ENCODE peak calls at places on chromosomes 7 and 10, in nine cellular contexts. One of them, this sample, is unnamed.

GRCh38 chr7:707296-708000 is 19.1 kb upstream of the DNAAF5 start:
- DNase-seq in A549: no peak
- DNase-seq in H1: no peak
- DNase-seq in NB4: no peak
- DNase-seq in K562: no peak
- DNase-seq in HepG2: no peak
- DNase-seq in WTC11: no peak
- DNase-seq in HCT116: no peak
- DNase-seq in GM12878: no peak
- DNase-seq in this sample: no peak

GRCh38 chr7:112546723-112547513 is 66.1 kb downstream of the LSMEM1 start:
- DNase-seq in A549: no peak
- DNase-seq in H1: peak
- DNase-seq in NB4: peak
- DNase-seq in K562: no peak
- DNase-seq in HepG2: peak
- DNase-seq in WTC11: peak
- DNase-seq in HCT116: no peak
- DNase-seq in GM12878: no peak
- DNase-seq in this sample: no peak

GRCh38 chr7:159023216-159023615 is 121.5 kb downstream of the VIPR2 start:
- DNase-seq in A549: no peak
- DNase-seq in H1: no peak
- DNase-seq in NB4: no peak
- DNase-seq in K562: no peak
- DNase-seq in HepG2: no peak
- DNase-seq in WTC11: no peak
- DNase-seq in HCT116: no peak
- DNase-seq in GM12878: no peak
- DNase-seq in this sample: no peak

GRCh38 chr7:82428186-82428961 is 15.2 kb downstream of the CACNA2D1 start:
- DNase-seq in A549: no peak
- DNase-seq in H1: no peak
- DNase-seq in NB4: no peak
- DNase-seq in K562: no peak
- DNase-seq in HepG2: no peak
- DNase-seq in WTC11: no peak
- DNase-seq in HCT116: no peak
- DNase-seq in GM12878: no peak
- DNase-seq in this sample: peak

GRCh38 chr7:17663056-17663675 is 277.1 kb downstream of the SNX13 start:
- DNase-seq in A549: no peak
- DNase-seq in H1: no peak
- DNase-seq in NB4: no peak
- DNase-seq in K562: no peak
- DNase-seq in HepG2: no peak
- DNase-seq in WTC11: no peak
- DNase-seq in HCT116: no peak
- DNase-seq in GM12878: no peak
- DNase-seq in this sample: no peak

GRCh38 chr7:913736-914520 is 37.6 kb downstream of the GET4 start:
- DNase-seq in A549: no peak
- DNase-seq in H1: no peak
- DNase-seq in NB4: no peak
- DNase-seq in K562: no peak
- DNase-seq in HepG2: no peak
- DNase-seq in WTC11: no peak
- DNase-seq in HCT116: no peak
- DNase-seq in GM12878: no peak
- DNase-seq in this sample: no peak

GRCh38 chr10:14945097-14945496 is 8.8 kb downstream of the DCLRE1C start:
- DNase-seq in A549: no peak
- DNase-seq in H1: no peak
- DNase-seq in NB4: no peak
- DNase-seq in K562: no peak
- DNase-seq in HepG2: no peak
- DNase-seq in WTC11: no peak
- DNase-seq in HCT116: no peak
- DNase-seq in GM12878: no peak
- DNase-seq in this sample: no peak

GRCh38 chr7:124033093-124033806 is 383 bp upstream of the TMEM229A start:
- DNase-seq in A549: no peak
- DNase-seq in H1: no peak
- DNase-seq in NB4: no peak
- DNase-seq in K562: no peak
- DNase-seq in HepG2: no peak
- DNase-seq in WTC11: peak
- DNase-seq in HCT116: no peak
- DNase-seq in GM12878: no peak
- DNase-seq in this sample: no peak

GRCh38 chr7:85094046-85094720 is 92.7 kb downstream of the SEMA3D start:
- DNase-seq in A549: no peak
- DNase-seq in H1: no peak
- DNase-seq in NB4: no peak
- DNase-seq in K562: no peak
- DNase-seq in HepG2: no peak
- DNase-seq in WTC11: no peak
- DNase-seq in HCT116: no peak
- DNase-seq in GM12878: no peak
- DNase-seq in this sample: no peak

DNA sequence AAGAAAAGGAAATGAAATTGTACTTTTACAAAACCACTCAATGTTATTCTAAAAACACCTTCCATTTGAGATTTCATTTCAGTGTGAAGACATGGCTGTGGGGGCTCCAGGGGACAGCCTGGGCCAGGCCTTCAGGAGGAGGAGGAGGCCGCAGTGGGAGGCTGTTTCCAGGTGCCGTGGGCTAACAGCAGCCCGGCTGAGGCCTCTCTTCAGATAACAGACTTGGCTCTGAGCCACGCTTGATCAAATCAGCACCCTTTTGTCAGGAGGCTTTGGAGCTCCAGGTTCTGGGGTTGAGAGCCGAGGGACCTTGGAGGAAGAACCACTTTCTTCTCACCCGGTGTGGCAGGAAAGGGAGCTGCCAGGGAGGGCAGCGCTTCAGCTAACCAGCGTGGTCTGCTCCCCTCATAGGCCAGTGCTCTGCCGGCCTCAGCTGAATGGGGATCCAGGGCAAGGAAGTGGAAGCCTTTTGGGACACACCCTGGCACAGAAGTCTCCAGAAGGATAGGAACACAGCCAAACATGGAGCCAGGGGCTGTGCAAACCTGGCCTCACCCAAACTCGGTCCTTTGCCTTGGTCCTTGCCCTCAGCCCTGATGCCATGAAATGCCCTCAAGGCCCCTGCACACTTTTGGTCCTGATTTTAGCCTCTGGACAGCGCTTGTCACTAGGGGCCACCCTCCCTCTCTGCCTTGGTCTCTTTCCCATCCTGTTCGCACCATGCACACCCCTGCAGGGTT is 23.5 kb upstream of the CHST15 start:
- DNase-seq in A549: no peak
- DNase-seq in H1: no peak
- DNase-seq in NB4: no peak
- DNase-seq in K562: no peak
- DNase-seq in HepG2: no peak
- DNase-seq in WTC11: no peak
- DNase-seq in HCT116: no peak
- DNase-seq in GM12878: no peak
- DNase-seq in this sample: no peak
- TF ChIP-seq MAX in A549: no peak
- TF ChIP-seq MAX in H1: no peak
- TF ChIP-seq MAX in NB4: no peak
- TF ChIP-seq MAX in K562: no peak
- TF ChIP-seq MAX in HepG2: no peak
- TF ChIP-seq MAX in WTC11: no peak
- TF ChIP-seq MAX in HCT116: no peak
- TF ChIP-seq MAX in GM12878: no peak
- TF ChIP-seq MAX in this sample: no peak

GRCh38 chr7:13077466-13077865 is 390.0 kb downstream of the ARL4A start:
- DNase-seq in A549: no peak
- DNase-seq in H1: no peak
- DNase-seq in NB4: no peak
- DNase-seq in K562: no peak
- DNase-seq in HepG2: no peak
- DNase-seq in WTC11: no peak
- DNase-seq in HCT116: no peak
- DNase-seq in GM12878: no peak
- DNase-seq in this sample: peak
- TF ChIP-seq MAX in A549: no peak
- TF ChIP-seq MAX in H1: no peak
- TF ChIP-seq MAX in NB4: no peak
- TF ChIP-seq MAX in K562: no peak
- TF ChIP-seq MAX in HepG2: no peak
- TF ChIP-seq MAX in WTC11: no peak
- TF ChIP-seq MAX in HCT116: no peak
- TF ChIP-seq MAX in GM12878: no peak
- TF ChIP-seq MAX in this sample: no peak

GRCh38 chr10:16987129-16987670 is 142.4 kb downstream of the CUBN start:
- DNase-seq in A549: no peak
- DNase-seq in H1: no peak
- DNase-seq in NB4: no peak
- DNase-seq in K562: no peak
- DNase-seq in HepG2: no peak
- DNase-seq in WTC11: no peak
- DNase-seq in HCT116: no peak
- DNase-seq in GM12878: no peak
- DNase-seq in this sample: peak
- TF ChIP-seq MAX in A549: no peak
- TF ChIP-seq MAX in H1: no peak
- TF ChIP-seq MAX in NB4: no peak
- TF ChIP-seq MAX in K562: no peak
- TF ChIP-seq MAX in HepG2: no peak
- TF ChIP-seq MAX in WTC11: no peak
- TF ChIP-seq MAX in HCT116: no peak
- TF ChIP-seq MAX in GM12878: no peak
- TF ChIP-seq MAX in this sample: no peak

GRCh38 chr10:130128922-130129321 is 7.3 kb upstream of the GLRX3 start:
- DNase-seq in A549: no peak
- DNase-seq in H1: no peak
- DNase-seq in NB4: no peak
- DNase-seq in K562: no peak
- DNase-seq in HepG2: no peak
- DNase-seq in WTC11: peak
- DNase-seq in HCT116: no peak
- DNase-seq in GM12878: no peak
- DNase-seq in this sample: no peak

DNA sequence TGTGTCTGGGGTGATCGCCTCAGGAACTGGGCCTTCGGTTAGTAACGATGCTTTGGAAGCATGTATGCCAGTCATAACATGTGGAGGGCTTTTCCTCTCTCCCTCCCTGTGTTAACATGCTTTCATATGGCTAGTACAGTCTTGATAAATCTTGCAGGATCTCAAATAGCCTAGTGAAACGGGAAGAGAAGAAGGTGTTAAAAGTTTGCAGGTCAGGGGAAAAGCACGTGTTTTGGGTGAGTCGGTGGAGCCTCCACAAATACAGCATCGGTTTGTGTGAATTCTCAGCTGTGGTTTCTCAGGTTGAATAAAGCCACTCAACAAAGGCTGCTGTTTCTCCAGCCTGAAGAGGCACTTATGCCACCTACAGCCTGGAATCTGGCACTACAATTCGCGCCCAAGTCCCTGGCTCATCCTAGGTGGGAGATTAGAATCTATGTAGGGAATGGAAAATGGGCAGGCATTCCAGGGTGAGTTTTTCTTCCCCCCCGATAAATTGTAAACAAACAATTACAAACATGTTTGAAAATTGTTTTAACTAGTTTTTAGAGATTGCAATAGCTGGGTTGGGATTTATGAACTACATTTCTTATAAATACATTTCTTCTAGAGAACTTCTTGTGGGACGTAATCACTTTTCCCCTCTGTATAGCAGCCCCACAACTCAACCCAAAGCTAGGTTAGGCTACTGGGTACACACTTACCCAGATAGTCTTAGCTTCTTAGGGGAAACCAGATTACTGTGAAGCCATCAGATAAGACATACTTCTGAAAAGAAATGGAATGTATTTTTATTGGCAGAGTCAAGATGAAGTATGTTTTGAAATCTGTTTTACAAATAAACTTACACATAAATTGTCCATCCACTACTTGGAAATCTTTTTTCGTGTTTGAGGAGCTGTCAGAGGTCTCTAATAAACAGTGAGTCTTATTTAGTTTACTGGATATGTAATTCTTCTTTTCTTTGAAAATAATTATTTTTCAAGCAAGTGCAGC is 8.3 kb upstream of the GLRX3 start:
- DNase-seq in A549: peak
- DNase-seq in H1: no peak
- DNase-seq in NB4: peak
- DNase-seq in K562: peak
- DNase-seq in HepG2: peak
- DNase-seq in WTC11: peak
- DNase-seq in HCT116: no peak
- DNase-seq in GM12878: peak
- DNase-seq in this sample: peak
- TF ChIP-seq MAX in A549: no peak
- TF ChIP-seq MAX in H1: peak
- TF ChIP-seq MAX in NB4: peak
- TF ChIP-seq MAX in K562: no peak
- TF ChIP-seq MAX in HepG2: peak
- TF ChIP-seq MAX in WTC11: peak
- TF ChIP-seq MAX in HCT116: no peak
- TF ChIP-seq MAX in GM12878: peak
- TF ChIP-seq MAX in this sample: peak

GRCh38 chr10:43942096-43942885 is 293.6 kb upstream of the ZNF32 start:
- DNase-seq in A549: no peak
- DNase-seq in H1: no peak
- DNase-seq in NB4: no peak
- DNase-seq in K562: no peak
- DNase-seq in HepG2: no peak
- DNase-seq in WTC11: no peak
- DNase-seq in HCT116: no peak
- DNase-seq in GM12878: no peak
- DNase-seq in this sample: no peak
- TF ChIP-seq MAX in A549: no peak
- TF ChIP-seq MAX in H1: no peak
- TF ChIP-seq MAX in NB4: no peak
- TF ChIP-seq MAX in K562: no peak
- TF ChIP-seq MAX in HepG2: no peak
- TF ChIP-seq MAX in WTC11: no peak
- TF ChIP-seq MAX in HCT116: no peak
- TF ChIP-seq MAX in GM12878: no peak
- TF ChIP-seq MAX in this sample: no peak

This sample was measured in endothelial cell of umbilical vein.